ENCODE peak calls at places on chromosomes 2 and 18, in four cellular contexts. K, X, Q and N are unnamed samples.

GRCh38 chr2:188369365-188369764 is 77.7 kb downstream of the GULP1 start:
- DNase-seq in Q (peak), X (peak), K (peak), N (peak)

GRCh38 chr2:172297531-172297930 is 129.9 kb upstream of the ITGA6 start:
- DNase-seq in K (no peak), Q (no peak), X (no peak), N (no peak)

GRCh38 chr2:238244151-238244550 is 4.3 kb upstream of the HES6 start:
- DNase-seq in K (no peak), Q (no peak), X (no peak), N (no peak)

GRCh38 chr2:66109419-66109818 is 325.5 kb upstream of the MEIS1 start:
- DNase-seq in K (no peak), X (no peak), Q (no peak), N (no peak)

GRCh38 chr2:64063924-64064331 is 44.7 kb upstream of the VPS54 start:
- DNase-seq in Q (peak), K (no peak), X (peak), N (no peak)

GRCh38 chr2:222426836-222427130 is 2.4 kb downstream of the SGPP2 start:
- DNase-seq in X (no peak), K (no peak), Q (no peak), N (no peak)

GRCh38 chr18:25349131-25349925 is 2.6 kb downstream of the ZNF521 start:
- DNase-seq in X (no peak), K (no peak), Q (no peak), N (no peak)

GRCh38 chr18:904135-905090 is at the start of gene ADCYAP1:
- DNase-seq in Q (no peak), X (peak), K (no peak), N (no peak)

GRCh38 chr2:120558892-120559291 is 176.8 kb upstream of the GLI2 start:
- DNase-seq in K (no peak), X (no peak), Q (no peak), N (no peak)

GRCh38 chr2:238644095-238645081 is 203.5 kb upstream of the TWIST2 start:
- DNase-seq in X (no peak), K (peak), Q (peak), N (peak)

GRCh38 chr18:79283341-79283879 is 112.3 kb upstream of the NFATC1 start:
- DNase-seq in Q (no peak), X (no peak), K (no peak), N (no peak)

GRCh38 chr2:96498023-96498431 is 7.1 kb downstream of the NEURL3 start:
- DNase-seq in X (no peak), K (no peak), Q (no peak), N (no peak)

GRCh38 chr2:239298126-239298804 is 102.6 kb downstream of the HDAC4 start:
- DNase-seq in Q (no peak), K (no peak), X (no peak), N (no peak)

GRCh38 chr18:51235011-51235789 is 37.7 kb upstream of the MEX3C start:
- DNase-seq in Q (no peak), X (no peak), K (no peak), N (no peak)

GRCh38 chr2:84796798-84797197 is 84.1 kb downstream of the TRABD2A start:
- DNase-seq in X (no peak), K (no peak), Q (no peak), N (no peak)

GRCh38 chr2:158967114-158967730 is 1.2 kb upstream of the TANC1 start:
- DNase-seq in X (no peak), Q (no peak), K (no peak), N (no peak)

GRCh38 chr18:3726241-3726951 is 276.4 kb downstream of the TGIF1 start:
- DNase-seq in K (no peak), X (no peak), Q (no peak), N (no peak)

GRCh38 chr2:104872034-104872865 is 18.3 kb downstream of the POU3F3 start:
- DNase-seq in X (no peak), Q (no peak), K (no peak), N (no peak)

GRCh38 chr2:197306691-197307030 is 3.9 kb downstream of the ANKRD44 start:
- DNase-seq in K (no peak), X (no peak), Q (no peak), N (no peak)

GRCh38 chr2:38076710-38077430 is 919 bp upstream of the CYP1B1 start:
- DNase-seq in X (peak), K (peak), Q (no peak), N (no peak)

GRCh38 chr18:48782381-48782841 is 168.4 kb downstream of the SMAD7 start:
- DNase-seq in X (no peak), Q (no peak), K (no peak), N (no peak)

GRCh38 chr2:101251844-101252407 is 760 bp upstream of the CNOT11 start:
- DNase-seq in X (peak), K (peak), Q (peak), N (no peak)
- TF ChIP-seq CTCF in X (peak), K (peak), Q (peak), N (peak)

GRCh38 chr2:233037078-233037477 is 4.6 kb downstream of the NEU2 start:
- DNase-seq in K (no peak), Q (no peak), X (no peak), N (no peak)
- TF ChIP-seq TCF7L2 in K (no peak), Q (no peak), X (no peak), N (no peak)

GRCh38 chr2:61238221-61238620 is 76.2 kb downstream of the C2orf74 start:
- DNase-seq in X (no peak), Q (no peak), K (no peak), N (no peak)
- TF ChIP-seq CTCF in X (no peak), Q (no peak), K (no peak), N (no peak)

GRCh38 chr18:23824704-23825103 is 135.5 kb downstream of the LAMA3 start:
- DNase-seq in Q (no peak), K (no peak), X (no peak), N (no peak)

GRCh38 chr18:23825496-23825895 is 136.2 kb downstream of the LAMA3 start:
- DNase-seq in K (no peak), X (no peak), Q (no peak), N (no peak)

GRCh38 chr18:23827681-23828080 is 138.4 kb downstream of the LAMA3 start:
- DNase-seq in X (no peak), K (no peak), Q (no peak), N (no peak)

GRCh38 chr18:23826850-23827620 is 137.8 kb downstream of the LAMA3 start:
- DNase-seq in Q (no peak), X (no peak), K (no peak), N (no peak)

DNA sequence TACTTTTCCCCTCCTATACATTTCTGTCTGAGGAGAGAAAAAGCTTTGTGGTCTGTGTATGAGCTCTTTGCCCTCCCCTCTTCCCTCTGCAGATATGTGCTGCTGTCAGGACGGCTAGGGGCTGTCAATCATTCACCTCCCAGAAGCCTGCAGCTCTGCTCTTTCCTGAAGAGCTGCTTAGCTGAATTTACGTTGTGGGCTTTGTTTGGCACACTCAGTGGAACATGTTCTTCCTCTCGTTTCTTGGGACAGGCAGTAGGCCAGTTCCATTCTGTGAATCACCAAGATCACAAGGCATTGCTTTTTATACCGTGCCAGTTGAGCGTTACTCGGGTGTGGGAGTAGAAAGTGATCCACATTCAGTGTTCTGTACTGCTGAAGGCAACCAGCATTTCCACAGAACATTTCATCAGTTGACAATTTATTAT is 136.7 kb downstream of the LAMA3 start:
- DNase-seq in K (no peak), X (no peak), Q (no peak), N (no peak)
- TF ChIP-seq TCF7L2 in K (no peak), X (no peak), Q (no peak), N (no peak)